ENCODE peak calls at places on chromosomes 4 and X, in four cellular contexts. L is midbrain, V is K562, G is ascending aorta. J is an unnamed sample.

GRCh38 chrX:1453951-1454785 is 1.5 kb upstream of the ASMTL start:
- DNase-seq in L (no peak), V (peak), G (peak), J (peak)

GRCh38 chr4:68865178-68865638 is 49.4 kb downstream of the UGT2B10 start:
- DNase-seq in G (no peak), V (no peak), L (no peak), J (no peak)

GRCh38 chr4:103429283-103429682 is 231.1 kb upstream of the CENPE start:
- DNase-seq in V (no peak), L (no peak), G (no peak), J (no peak)

GRCh38 chr4:162011039-162011438 is 152.8 kb downstream of the FSTL5 start:
- DNase-seq in V (no peak), L (no peak), G (no peak), J (no peak)

GRCh38 chr4:2834001-2834921 is 9.4 kb upstream of the ADD1 start:
- DNase-seq in L (no peak), G (no peak), V (no peak), J (no peak)

GRCh38 chrX:1224954-1225353 is 12.5 kb upstream of the CRLF2 start:
- DNase-seq in G (no peak), L (no peak), V (no peak), J (no peak)

GRCh38 chrX:103418811-103419210 is 42.5 kb downstream of the BEX3 start:
- DNase-seq in V (no peak), L (no peak), G (no peak), J (no peak)

GRCh38 chrX:67543818-67544217 is at the start of gene AR:
- DNase-seq in V (no peak), G (peak), L (peak), J (peak)

GRCh38 chrX:150456466-150456865 is 93.3 kb downstream of the MAMLD1 start:
- DNase-seq in V (peak), G (no peak), L (no peak), J (no peak)

GRCh38 chrX:86237482-86237881 is 89.2 kb downstream of the DACH2 start:
- DNase-seq in G (no peak), L (no peak), V (no peak), J (no peak)

GRCh38 chr4:94570558-94570957 is 118.8 kb downstream of the PDLIM5 start:
- DNase-seq in L (no peak), G (no peak), V (no peak), J (no peak)

GRCh38 chr4:168908093-168908492 is 102.0 kb downstream of the CBR4 start:
- DNase-seq in G (no peak), V (no peak), L (no peak), J (peak)

GRCh38 chr4:16505726-16506125 is 279.5 kb upstream of the TAPT1 start:
- DNase-seq in V (no peak), L (no peak), G (no peak), J (peak)

GRCh38 chrX:16005899-16006298 is 117.5 kb upstream of the GRPR start:
- DNase-seq in G (no peak), V (no peak), L (no peak), J (no peak)

GRCh38 chr4:158410272-158410671 is 111.4 kb upstream of the RXFP1 start:
- DNase-seq in G (no peak), V (no peak), L (no peak), J (peak)

GRCh38 chr4:135243960-135244561 is 1042.5 kb upstream of the PABPC4L start:
- DNase-seq in L (no peak), V (no peak), G (no peak), J (peak)

GRCh38 chr4:24315056-24315455 is 269.3 kb downstream of the DHX15 start:
- DNase-seq in V (no peak), L (no peak), G (no peak), J (no peak)

GRCh38 chrX:100611951-100612350 is 24.7 kb downstream of the TSPAN6 start:
- DNase-seq in G (no peak), L (no peak), V (no peak), J (no peak)

GRCh38 chrX:48539345-48540014 is at the start of gene TBC1D25:
- DNase-seq in L (peak), V (peak), G (peak), J (peak)

GRCh38 chr4:76272091-76272490 is 20.6 kb downstream of the FAM47E start:
- DNase-seq in L (no peak), V (no peak), G (no peak), J (no peak)

GRCh38 chr4:66662620-66663019 is 882.7 kb downstream of the CENPC start:
- DNase-seq in V (no peak), L (no peak), G (no peak), J (no peak)

GRCh38 chr4:142840516-142841123 is 5.5 kb downstream of the INPP4B start:
- DNase-seq in V (no peak), L (peak), G (no peak), J (peak)

GRCh38 chr4:24210332-24210902 is 320.6 kb upstream of the PPARGC1A start:
- DNase-seq in V (no peak), L (no peak), G (no peak), J (peak)

GRCh38 chr4:108901271-108901670 is 138.4 kb upstream of the ETNPPL start:
- DNase-seq in V (no peak), L (no peak), G (no peak), J (peak)

GRCh38 chr4:88659061-88659889 is 38.4 kb downstream of the NAP1L5 start:
- DNase-seq in V (peak), L (peak), G (no peak), J (peak)

J was measured in HFFc6.